ENCODE peak calls at places on chromosomes 6 and 20, in nine cellular contexts. K is GM12878, C is AG09309, L is fibroblast of lung, Z is D721Med, E is Kasumi-1, R is NAMALWA, F is NCI-H1105, H is Ammon's horn. T is an unnamed sample.

GRCh38 chr20:57547250-57547649 is 13.7 kb upstream of the PCK1 start:
- DNase-seq in L (peak), C (no peak), R (no peak), F (no peak), H (no peak), K (no peak), E (no peak), Z (no peak), T (no peak)

GRCh38 chr6:99093781-99094180 is 146.0 kb upstream of the FBXL4 start:
- DNase-seq in E (peak), H (no peak), F (peak), Z (no peak), L (no peak), C (no peak), K (no peak), R (no peak), T (no peak)

GRCh38 chr6:123417411-123417810 is 219.3 kb downstream of the TRDN start:
- DNase-seq in K (no peak), L (no peak), C (no peak), F (no peak), E (no peak), Z (no peak), R (no peak), H (no peak), T (no peak)

GRCh38 chr6:168996106-168996505 is 257.5 kb downstream of the THBS2 start:
- DNase-seq in E (no peak), Z (no peak), K (no peak), L (no peak), R (no peak), F (no peak), C (no peak), H (no peak), T (no peak)

GRCh38 chr6:97394160-97394748 is 111.2 kb upstream of the MMS22L start:
- DNase-seq in E (peak), C (peak), L (peak), R (peak), H (peak), Z (no peak), K (peak), F (peak), T (peak)

GRCh38 chr20:53660078-53660909 is 66.7 kb upstream of the ZNF217 start:
- DNase-seq in K (no peak), C (no peak), L (peak), F (no peak), E (no peak), R (no peak), Z (no peak), H (no peak), T (peak)

GRCh38 chr6:43396408-43397149 is 27.1 kb upstream of the ZNF318 start:
- DNase-seq in H (no peak), Z (no peak), R (no peak), E (no peak), F (no peak), C (no peak), K (no peak), L (no peak), T (no peak)

GRCh38 chr20:19501476-19502115 is 256.5 kb upstream of the RIN2 start:
- DNase-seq in R (no peak), E (no peak), C (no peak), F (no peak), Z (no peak), H (no peak), L (no peak), K (no peak), T (no peak)

GRCh38 chr6:20024316-20024673 is 187.1 kb downstream of the ID4 start:
- DNase-seq in F (no peak), R (no peak), K (no peak), C (no peak), L (no peak), E (no peak), Z (no peak), H (no peak), T (no peak)